ENCODE peak calls at places on chromosome 6, in four cellular contexts. Y, G, M and Q are unnamed samples.

GRCh38 chr6:33961686-33962085 is 157.9 kb upstream of the MLN start:
- DNase-seq in Y (no peak), G (no peak), M (no peak), Q (no peak)

GRCh38 chr6:36924131-36924530 is 30.4 kb upstream of the PI16 start:
- DNase-seq in M (peak), Y (peak), G (no peak), Q (peak)

GRCh38 chr6:147081210-147081609 is 123.0 kb upstream of the STXBP5 start:
- DNase-seq in G (no peak), Y (no peak), M (no peak), Q (no peak)

GRCh38 chr6:111674882-111675281 is 69.2 kb upstream of the TRAF3IP2 start:
- DNase-seq in Y (no peak), M (no peak), G (no peak), Q (no peak)

GRCh38 chr6:28944412-28945006 is 20.7 kb upstream of the TRIM27 start:
- DNase-seq in G (peak), M (peak), Y (peak), Q (peak)

GRCh38 chr6:42569102-42570028 is 5.5 kb downstream of the UBR2 start:
- DNase-seq in Y (peak), M (peak), G (peak), Q (peak)

GRCh38 chr6:109961666-109962065 is 16.4 kb upstream of the GPR6 start:
- DNase-seq in Y (peak), G (no peak), M (no peak), Q (no peak)

GRCh38 chr6:110619275-110619908 is 143.0 kb upstream of the SLC22A16 start:
- DNase-seq in M (no peak), G (no peak), Y (no peak), Q (no peak)

GRCh38 chr6:42451146-42451594 is 556 bp downstream of the TRERF1 start:
- DNase-seq in G (no peak), Y (no peak), M (no peak), Q (no peak)

GRCh38 chr6:42104807-42105713 is 37.4 kb downstream of the C6orf132 start:
- DNase-seq in Y (no peak), M (no peak), G (no peak), Q (no peak)

GRCh38 chr6:145749632-145750031 is 14.3 kb upstream of the EPM2A start:
- DNase-seq in G (peak), Y (peak), M (peak), Q (peak)

GRCh38 chr6:145745861-145746260 is 10.5 kb upstream of the EPM2A start:
- DNase-seq in G (no peak), M (no peak), Y (no peak), Q (no peak)

GRCh38 chr6:145743325-145743724 is 8.0 kb upstream of the EPM2A start:
- DNase-seq in G (no peak), M (no peak), Y (no peak), Q (no peak)

DNA sequence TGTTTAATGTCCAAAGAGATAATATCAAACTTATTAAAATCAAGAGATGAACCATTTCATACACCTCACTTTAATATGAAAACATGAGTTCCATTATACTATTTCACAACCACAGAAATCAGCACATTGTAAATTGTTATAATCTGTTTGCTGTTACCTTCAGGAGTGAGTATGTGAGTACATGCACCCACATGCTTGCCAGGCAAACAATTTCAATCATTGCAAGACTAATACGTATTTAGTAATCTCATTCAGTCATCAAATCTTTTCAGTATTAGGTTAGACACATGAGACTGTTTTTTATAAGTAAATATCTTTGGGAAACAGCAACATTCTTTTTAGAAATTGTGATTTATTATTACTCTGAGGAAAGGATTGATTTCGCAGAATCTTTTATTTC is 9.3 kb upstream of the EPM2A start:
- DNase-seq in Y (no peak), G (no peak), M (no peak), Q (no peak)
- H3K4me3 ChIP-seq in Y (no peak), G (no peak), M (no peak), Q (no peak)

GRCh38 chr6:158852312-158853071 is 33.3 kb upstream of the EZR start:
- DNase-seq in Y (no peak), M (no peak), G (no peak), Q (no peak)
- H3K4me3 ChIP-seq in Y (no peak), M (no peak), G (no peak), Q (no peak)

GRCh38 chr6:152428126-152428525 is 209.0 kb downstream of the SYNE1 start:
- DNase-seq in M (no peak), Y (peak), G (peak), Q (peak)
- H3K4me3 ChIP-seq in M (no peak), Y (no peak), G (no peak), Q (no peak)

GRCh38 chr6:16042751-16043150 is 86.1 kb upstream of the MYLIP start:
- DNase-seq in G (no peak), M (no peak), Y (no peak), Q (no peak)
- H3K4me3 ChIP-seq in G (no peak), M (no peak), Y (no peak), Q (no peak)